ENCODE peak calls at places on chromosomes 6 and 20, in five cellular contexts. J is GM12878, T is A549, W is HepG2, L is K562. E is an unnamed sample.

GRCh38 chr6:115891111-115891669 is 169.5 kb downstream of the FRK start:
- DNase-seq in J (peak), T (peak), W (no peak), L (no peak), E (peak)

GRCh38 chr6:15770347-15771143 is 107.7 kb upstream of the DTNBP1 start:
- DNase-seq in J (peak), T (no peak), W (no peak), L (no peak), E (peak)

GRCh38 chr20:50304501-50304856 is 113.8 kb downstream of the CEBPB start:
- DNase-seq in J (no peak), T (no peak), W (no peak), L (no peak), E (no peak)

GRCh38 chr6:26125015-26125690 is 37.9 kb downstream of the HFE start:
- DNase-seq in J (no peak), T (peak), W (no peak), L (no peak), E (peak)

GRCh38 chr6:136408205-136408604 is 118.6 kb upstream of the BCLAF1 start:
- DNase-seq in J (no peak), T (peak), W (no peak), L (no peak), E (peak)

GRCh38 chr20:15708984-15709598 is 864.2 kb downstream of the KIF16B start:
- DNase-seq in J (no peak), T (peak), W (peak), L (peak), E (peak)

GRCh38 chr6:142819603-142820335 is 125.2 kb downstream of the HIVEP2 start:
- DNase-seq in J (peak), T (no peak), W (no peak), L (no peak), E (peak)

GRCh38 chr20:44022464-44022863 is 107.8 kb downstream of the TOX2 start:
- DNase-seq in J (no peak), T (no peak), W (no peak), L (no peak), E (no peak)

GRCh38 chr6:138719011-138719635 is 54.4 kb upstream of the CCDC28A start:
- DNase-seq in J (no peak), T (no peak), W (no peak), L (no peak), E (no peak)

GRCh38 chr20:6709865-6710595 is 57.5 kb upstream of the BMP2 start:
- DNase-seq in J (no peak), T (no peak), W (peak), L (no peak), E (no peak)

GRCh38 chr20:8331740-8332412 is 199.8 kb downstream of the PLCB1 start:
- DNase-seq in J (no peak), T (no peak), W (peak), L (no peak), E (no peak)

GRCh38 chr6:43489277-43490072 is 12.1 kb downstream of the TJAP1 start:
- DNase-seq in J (no peak), T (no peak), W (peak), L (no peak), E (no peak)

GRCh38 chr6:127990081-127990480 is 89.2 kb upstream of the THEMIS start:
- DNase-seq in J (no peak), T (no peak), W (no peak), L (no peak), E (no peak)

GRCh38 chr6:166618866-166619761 is 7.9 kb downstream of the RPS6KA2 start:
- DNase-seq in J (no peak), T (no peak), W (no peak), L (no peak), E (no peak)

GRCh38 chr6:126374372-126374771 is 34.5 kb downstream of the CENPW start:
- DNase-seq in J (no peak), T (no peak), W (no peak), L (no peak), E (no peak)

GRCh38 chr6:19052219-19052618 is 665.1 kb downstream of the RNF144B start:
- DNase-seq in J (no peak), T (no peak), W (no peak), L (no peak), E (no peak)

GRCh38 chr6:49050606-49051005 is 412.4 kb downstream of the MMUT start:
- DNase-seq in J (no peak), T (no peak), W (no peak), L (no peak), E (no peak)

GRCh38 chr6:35011096-35012041 is 122.3 kb downstream of the ANKS1A start:
- DNase-seq in J (no peak), T (no peak), W (no peak), L (no peak), E (no peak)

GRCh38 chr6:6629416-6629815 is 40.9 kb downstream of the LY86 start:
- DNase-seq in J (no peak), T (peak), W (no peak), L (no peak), E (no peak)

GRCh38 chr6:6634735-6635075 is 46.2 kb downstream of the LY86 start:
- DNase-seq in J (no peak), T (no peak), W (no peak), L (no peak), E (no peak)

GRCh38 chr6:6631053-6631452 is 42.5 kb downstream of the LY86 start:
- DNase-seq in J (no peak), T (no peak), W (no peak), L (no peak), E (no peak)

GRCh38 chr6:6633898-6634734 is 45.6 kb downstream of the LY86 start:
- DNase-seq in J (no peak), T (no peak), W (no peak), L (no peak), E (peak)

GRCh38 chr6:6631526-6632276 is 43.2 kb downstream of the LY86 start:
- DNase-seq in J (no peak), T (no peak), W (no peak), L (no peak), E (peak)
- TF ChIP-seq MYC in J (no peak), T (no peak), W (no peak), L (no peak), E (peak)

DNA sequence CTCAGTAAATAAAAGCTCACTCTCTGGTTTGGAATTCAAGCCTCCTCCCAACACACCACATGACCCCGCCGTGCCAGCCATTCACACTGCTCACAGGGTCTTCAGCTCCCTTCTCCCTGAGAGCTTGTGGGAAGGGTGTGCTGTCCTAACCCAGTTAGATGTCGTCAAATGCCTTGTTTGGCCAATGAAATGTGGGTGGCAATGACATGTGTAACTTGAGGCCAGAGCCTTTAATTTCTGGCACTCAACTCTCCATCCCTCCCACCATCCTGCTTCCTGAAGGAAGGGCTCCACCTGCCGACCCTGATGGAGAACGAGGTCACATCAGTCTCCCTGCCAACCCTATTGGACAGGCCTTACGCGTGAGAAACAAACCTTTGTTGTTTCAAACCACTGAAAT is 224.5 kb upstream of the AGPAT4 start:
- DNase-seq in J (no peak), T (peak), W (peak), L (peak), E (peak)
- TF ChIP-seq CTCF in J (peak), T (peak), W (peak), L (peak), E (peak)

DNA sequence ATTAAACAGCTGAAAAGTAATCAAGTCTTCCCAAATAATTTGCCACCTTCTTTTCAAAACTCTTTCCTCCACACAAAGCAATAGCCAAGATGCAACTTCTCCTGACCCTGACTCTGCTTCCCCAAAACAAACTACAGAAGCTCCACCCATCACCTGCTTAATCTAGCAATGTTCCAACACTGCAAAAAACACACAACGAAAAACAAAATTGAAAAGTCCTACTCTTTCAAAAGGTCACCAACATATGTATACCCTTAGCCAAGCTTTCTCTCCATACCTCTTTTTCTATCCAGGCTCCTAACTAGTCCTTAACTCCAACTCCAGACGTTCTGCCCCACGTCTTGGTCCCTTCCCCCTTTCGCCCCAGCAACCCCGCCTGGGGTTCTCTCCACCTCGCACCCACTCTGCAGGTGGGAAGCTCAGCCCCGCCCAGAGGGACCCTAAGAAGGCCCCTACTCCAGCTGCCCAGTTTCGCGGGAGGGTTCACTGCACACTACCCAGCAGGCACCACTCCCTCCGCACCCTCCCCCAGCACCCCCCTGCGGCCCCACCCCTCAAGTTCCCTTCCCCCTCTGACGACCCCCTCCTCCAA is 717 bp downstream of the CSNK2A1 start:
- DNase-seq in J (no peak), T (peak), W (no peak), L (no peak), E (peak)
- TF ChIP-seq MYC in J (no peak), T (no peak), W (no peak), L (no peak), E (no peak)

DNA sequence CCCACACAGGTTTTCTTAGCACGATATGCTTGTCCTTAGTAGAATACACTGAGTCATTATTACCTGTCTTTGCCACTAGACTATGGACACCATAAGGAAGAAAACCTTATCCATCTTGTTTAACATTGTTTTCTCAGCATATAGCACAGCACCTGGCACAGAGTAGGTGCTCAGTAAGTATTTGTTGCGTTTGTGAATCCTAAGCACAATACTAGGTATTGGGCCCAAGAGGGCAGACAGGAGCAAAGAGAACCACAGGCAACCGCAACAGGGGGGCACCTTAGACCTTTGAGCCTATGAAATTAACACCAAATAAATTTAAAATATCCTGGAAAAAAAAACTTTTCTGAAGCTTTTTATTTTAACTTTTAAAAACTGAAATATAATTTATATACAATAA is 3.7 kb upstream of the NCOA6 start:
- DNase-seq in J (no peak), T (peak), W (no peak), L (no peak), E (peak)
- TF ChIP-seq CTCF in J (no peak), T (no peak), W (no peak), L (peak), E (no peak)